ENCODE peak calls at places on chromosomes 3 and 15, in seven cellular contexts. One of them, this sample, is unnamed. For H3K36me3 and H3K27me3, the result is how much of the 10 kb centered on the place peaks cover.

GRCh38 chr3:67630666-67631362 is 23.6 kb downstream of the SUCLG2 start:
- DNase-seq in lower lobe of right lung: no peak
- DNase-seq in endodermal cell: no peak
- DNase-seq in GM23338: peak
- DNase-seq in CD8-positive, alpha-beta memory T cell: no peak
- DNase-seq in hepatocyte: no peak
- DNase-seq in IMR-90: no peak
- DNase-seq in this sample: peak

GRCh38 chr3:57840445-57840844 is 84.3 kb downstream of the SLMAP start:
- DNase-seq in endodermal cell: no peak
- DNase-seq in CD8-positive, alpha-beta memory T cell: no peak
- DNase-seq in lower lobe of right lung: no peak
- DNase-seq in IMR-90: no peak
- DNase-seq in hepatocyte: no peak
- DNase-seq in GM23338: no peak
- DNase-seq in this sample: no peak

GRCh38 chr3:27720899-27721716 is 1.0 kb downstream of the EOMES start:
- DNase-seq in GM23338: peak
- DNase-seq in IMR-90: no peak
- DNase-seq in hepatocyte: no peak
- DNase-seq in lower lobe of right lung: no peak
- DNase-seq in CD8-positive, alpha-beta memory T cell: no peak
- DNase-seq in endodermal cell: peak
- DNase-seq in this sample: peak

GRCh38 chr3:88807471-88808090 is 299.8 kb upstream of the EPHA3 start:
- DNase-seq in hepatocyte: no peak
- DNase-seq in GM23338: no peak
- DNase-seq in IMR-90: peak
- DNase-seq in endodermal cell: peak
- DNase-seq in CD8-positive, alpha-beta memory T cell: no peak
- DNase-seq in lower lobe of right lung: no peak
- DNase-seq in this sample: no peak

GRCh38 chr3:195895900-195896360 is 12.4 kb downstream of the TNK2 start:
- DNase-seq in lower lobe of right lung: peak
- DNase-seq in hepatocyte: peak
- DNase-seq in endodermal cell: peak
- DNase-seq in GM23338: peak
- DNase-seq in CD8-positive, alpha-beta memory T cell: peak
- DNase-seq in IMR-90: no peak
- DNase-seq in this sample: peak

GRCh38 chr3:120907659-120908029 is 361 bp upstream of the STXBP5L start:
- DNase-seq in endodermal cell: no peak
- DNase-seq in lower lobe of right lung: no peak
- DNase-seq in GM23338: no peak
- DNase-seq in IMR-90: no peak
- DNase-seq in hepatocyte: no peak
- DNase-seq in CD8-positive, alpha-beta memory T cell: no peak
- DNase-seq in this sample: no peak

GRCh38 chr3:8996216-8996615 is 32.9 kb upstream of the RAD18 start:
- DNase-seq in hepatocyte: no peak
- DNase-seq in lower lobe of right lung: no peak
- DNase-seq in CD8-positive, alpha-beta memory T cell: no peak
- DNase-seq in GM23338: no peak
- DNase-seq in endodermal cell: no peak
- DNase-seq in IMR-90: no peak
- DNase-seq in this sample: no peak

GRCh38 chr3:8994226-8994625 is 31.0 kb upstream of the RAD18 start:
- DNase-seq in lower lobe of right lung: no peak
- DNase-seq in endodermal cell: no peak
- DNase-seq in hepatocyte: no peak
- DNase-seq in GM23338: no peak
- DNase-seq in CD8-positive, alpha-beta memory T cell: no peak
- DNase-seq in IMR-90: no peak
- DNase-seq in this sample: no peak

GRCh38 chr3:143081844-143082778 is 37.5 kb upstream of the CHST2 start:
- DNase-seq in lower lobe of right lung: no peak
- DNase-seq in GM23338: no peak
- DNase-seq in endodermal cell: no peak
- DNase-seq in IMR-90: no peak
- DNase-seq in CD8-positive, alpha-beta memory T cell: no peak
- DNase-seq in hepatocyte: no peak
- DNase-seq in this sample: no peak

GRCh38 chr3:143330316-143330868 is 210.8 kb downstream of the CHST2 start:
- DNase-seq in hepatocyte: no peak
- DNase-seq in endodermal cell: no peak
- DNase-seq in GM23338: no peak
- DNase-seq in lower lobe of right lung: no peak
- DNase-seq in CD8-positive, alpha-beta memory T cell: no peak
- DNase-seq in IMR-90: no peak
- DNase-seq in this sample: no peak

GRCh38 chr15:38672814-38673292 is 108.2 kb upstream of the RASGRP1 start:
- DNase-seq in endodermal cell: no peak
- DNase-seq in hepatocyte: no peak
- DNase-seq in CD8-positive, alpha-beta memory T cell: no peak
- DNase-seq in lower lobe of right lung: no peak
- DNase-seq in GM23338: no peak
- DNase-seq in IMR-90: no peak
- DNase-seq in this sample: no peak

GRCh38 chr15:31302029-31302657 is 24.5 kb upstream of the KLF13 start:
- DNase-seq in IMR-90: no peak
- DNase-seq in endodermal cell: peak
- DNase-seq in CD8-positive, alpha-beta memory T cell: no peak
- DNase-seq in lower lobe of right lung: no peak
- DNase-seq in GM23338: no peak
- DNase-seq in hepatocyte: no peak
- DNase-seq in this sample: no peak

GRCh38 chr15:65767264-65767595 is 24.9 kb downstream of the DENND4A start:
- DNase-seq in lower lobe of right lung: no peak
- DNase-seq in IMR-90: no peak
- DNase-seq in CD8-positive, alpha-beta memory T cell: no peak
- DNase-seq in GM23338: no peak
- DNase-seq in endodermal cell: no peak
- DNase-seq in hepatocyte: no peak
- DNase-seq in this sample: no peak

GRCh38 chr3:51933471-51934138 is 8.1 kb downstream of the RRP9 start:
- DNase-seq in GM23338: no peak
- DNase-seq in IMR-90: no peak
- DNase-seq in endodermal cell: no peak
- DNase-seq in hepatocyte: no peak
- DNase-seq in lower lobe of right lung: no peak
- DNase-seq in CD8-positive, alpha-beta memory T cell: no peak
- DNase-seq in this sample: peak

GRCh38 chr15:96338772-96339661 is 8.5 kb downstream of the NR2F2 start:
- DNase-seq in GM23338: peak
- DNase-seq in IMR-90: no peak
- DNase-seq in endodermal cell: peak
- DNase-seq in CD8-positive, alpha-beta memory T cell: no peak
- DNase-seq in lower lobe of right lung: no peak
- DNase-seq in hepatocyte: no peak
- DNase-seq in this sample: peak

GRCh38 chr3:46857485-46858341 is 5.5 kb downstream of the MYL3 start:
- DNase-seq in CD8-positive, alpha-beta memory T cell: peak
- DNase-seq in IMR-90: no peak
- DNase-seq in lower lobe of right lung: peak
- DNase-seq in endodermal cell: peak
- DNase-seq in GM23338: no peak
- DNase-seq in hepatocyte: no peak
- DNase-seq in this sample: no peak

GRCh38 chr3:26807272-26807671 is 184.7 kb downstream of the LRRC3B start:
- DNase-seq in endodermal cell: peak
- DNase-seq in GM23338: no peak
- DNase-seq in lower lobe of right lung: no peak
- DNase-seq in hepatocyte: no peak
- DNase-seq in CD8-positive, alpha-beta memory T cell: no peak
- DNase-seq in IMR-90: no peak
- DNase-seq in this sample: no peak

GRCh38 chr15:63915888-63916731 is 82.4 kb upstream of the HERC1 start:
- DNase-seq in IMR-90: peak
- DNase-seq in hepatocyte: no peak
- DNase-seq in CD8-positive, alpha-beta memory T cell: no peak
- DNase-seq in endodermal cell: peak
- DNase-seq in lower lobe of right lung: no peak
- DNase-seq in GM23338: peak
- DNase-seq in this sample: peak

GRCh38 chr15:95864467-95864886 is 466.0 kb upstream of the NR2F2 start:
- DNase-seq in CD8-positive, alpha-beta memory T cell: peak
- DNase-seq in lower lobe of right lung: no peak
- DNase-seq in IMR-90: no peak
- DNase-seq in hepatocyte: no peak
- DNase-seq in GM23338: no peak
- DNase-seq in endodermal cell: no peak
- DNase-seq in this sample: no peak

GRCh38 chr3:151268267-151269235 is 9.8 kb downstream of the P2RY14 start:
- DNase-seq in hepatocyte: no peak
- DNase-seq in endodermal cell: no peak
- DNase-seq in IMR-90: peak
- DNase-seq in CD8-positive, alpha-beta memory T cell: peak
- DNase-seq in GM23338: no peak
- DNase-seq in lower lobe of right lung: no peak
- DNase-seq in this sample: no peak

GRCh38 chr3:126304704-126305103 is 52.5 kb downstream of the KLF15 start:
- DNase-seq in endodermal cell: no peak
- DNase-seq in CD8-positive, alpha-beta memory T cell: no peak
- DNase-seq in hepatocyte: no peak
- DNase-seq in lower lobe of right lung: no peak
- DNase-seq in IMR-90: peak
- DNase-seq in GM23338: no peak
- DNase-seq in this sample: no peak

GRCh38 chr3:114498779-114499370 is 205.0 kb downstream of the TIGIT start:
- DNase-seq in lower lobe of right lung: no peak
- DNase-seq in IMR-90: peak
- DNase-seq in GM23338: no peak
- DNase-seq in endodermal cell: no peak
- DNase-seq in hepatocyte: peak
- DNase-seq in CD8-positive, alpha-beta memory T cell: no peak
- DNase-seq in this sample: no peak

GRCh38 chr15:38670142-38671002 is 105.8 kb upstream of the RASGRP1 start:
- DNase-seq in CD8-positive, alpha-beta memory T cell: peak
- DNase-seq in GM23338: no peak
- DNase-seq in IMR-90: no peak
- DNase-seq in hepatocyte: no peak
- DNase-seq in lower lobe of right lung: no peak
- DNase-seq in endodermal cell: no peak
- DNase-seq in this sample: no peak

GRCh38 chr3:188417329-188417728 is 263.4 kb downstream of the LPP start:
- DNase-seq in hepatocyte: no peak
- DNase-seq in lower lobe of right lung: no peak
- DNase-seq in IMR-90: no peak
- DNase-seq in CD8-positive, alpha-beta memory T cell: no peak
- DNase-seq in endodermal cell: no peak
- DNase-seq in GM23338: no peak
- DNase-seq in this sample: no peak

GRCh38 chr15:63896336-63897115 is 62.8 kb upstream of the HERC1 start:
- DNase-seq in hepatocyte: no peak
- DNase-seq in lower lobe of right lung: no peak
- DNase-seq in endodermal cell: peak
- DNase-seq in CD8-positive, alpha-beta memory T cell: no peak
- DNase-seq in IMR-90: peak
- DNase-seq in GM23338: no peak
- DNase-seq in this sample: no peak

GRCh38 chr3:197022405-197023231 is 7.0 kb downstream of the MELTF start:
- DNase-seq in CD8-positive, alpha-beta memory T cell: peak
- DNase-seq in IMR-90: no peak
- DNase-seq in lower lobe of right lung: no peak
- DNase-seq in endodermal cell: peak
- DNase-seq in hepatocyte: no peak
- DNase-seq in GM23338: no peak
- DNase-seq in this sample: peak

GRCh38 chr3:135516143-135516542 is 449.4 kb upstream of the PPP2R3A start:
- DNase-seq in CD8-positive, alpha-beta memory T cell: no peak
- DNase-seq in GM23338: peak
- DNase-seq in lower lobe of right lung: no peak
- DNase-seq in IMR-90: peak
- DNase-seq in endodermal cell: peak
- DNase-seq in hepatocyte: no peak
- DNase-seq in this sample: peak

GRCh38 chr3:65177879-65178484 is 490.2 kb upstream of the ADAMTS9 start:
- DNase-seq in CD8-positive, alpha-beta memory T cell: no peak
- DNase-seq in lower lobe of right lung: no peak
- DNase-seq in IMR-90: no peak
- DNase-seq in endodermal cell: no peak
- DNase-seq in hepatocyte: no peak
- DNase-seq in GM23338: no peak
- DNase-seq in this sample: no peak

GRCh38 chr3:184620101-184620798 is 58.7 kb downstream of the EPHB3 start:
- DNase-seq in CD8-positive, alpha-beta memory T cell: no peak
- DNase-seq in GM23338: no peak
- DNase-seq in endodermal cell: no peak
- DNase-seq in IMR-90: peak
- DNase-seq in lower lobe of right lung: no peak
- DNase-seq in hepatocyte: peak
- DNase-seq in this sample: no peak

GRCh38 chr3:38564631-38565338 is 68.6 kb downstream of the EXOG start:
- DNase-seq in hepatocyte: no peak
- DNase-seq in lower lobe of right lung: peak
- DNase-seq in CD8-positive, alpha-beta memory T cell: peak
- DNase-seq in IMR-90: no peak
- DNase-seq in GM23338: no peak
- DNase-seq in endodermal cell: peak
- DNase-seq in this sample: no peak

GRCh38 chr15:78104119-78104479 is 11.7 kb downstream of the SH2D7 start:
- DNase-seq in lower lobe of right lung: no peak
- DNase-seq in GM23338: no peak
- DNase-seq in endodermal cell: no peak
- DNase-seq in hepatocyte: no peak
- DNase-seq in IMR-90: no peak
- DNase-seq in CD8-positive, alpha-beta memory T cell: no peak
- DNase-seq in this sample: no peak
- H3K4me3 ChIP-seq in lower lobe of right lung: no peak
- H3K4me3 ChIP-seq in GM23338: no peak
- H3K4me3 ChIP-seq in endodermal cell: no peak
- H3K4me3 ChIP-seq in hepatocyte: no peak
- H3K4me3 ChIP-seq in IMR-90: no peak
- H3K4me3 ChIP-seq in CD8-positive, alpha-beta memory T cell: no peak
- H3K4me3 ChIP-seq in this sample: no peak

GRCh38 chr15:42672444-42672843 is 64.5 kb downstream of the CDAN1 start:
- DNase-seq in lower lobe of right lung: no peak
- DNase-seq in endodermal cell: no peak
- DNase-seq in GM23338: no peak
- DNase-seq in IMR-90: no peak
- DNase-seq in hepatocyte: no peak
- DNase-seq in CD8-positive, alpha-beta memory T cell: no peak
- DNase-seq in this sample: no peak
- H3K36me3 ChIP-seq in lower lobe of right lung: half or more
- H3K36me3 ChIP-seq in endodermal cell: under half
- H3K36me3 ChIP-seq in GM23338: under half
- H3K36me3 ChIP-seq in IMR-90: under half
- H3K36me3 ChIP-seq in hepatocyte: under half
- H3K36me3 ChIP-seq in CD8-positive, alpha-beta memory T cell: under half
- H3K36me3 ChIP-seq in this sample: under half

GRCh38 chr15:47184003-47184404 is 533.3 kb upstream of the SEMA6D start:
- DNase-seq in GM23338: peak
- DNase-seq in hepatocyte: peak
- DNase-seq in lower lobe of right lung: no peak
- DNase-seq in endodermal cell: no peak
- DNase-seq in CD8-positive, alpha-beta memory T cell: no peak
- DNase-seq in IMR-90: no peak
- DNase-seq in this sample: peak
- H3K27me3 ChIP-seq in GM23338: half or more
- H3K27me3 ChIP-seq in hepatocyte: under half
- H3K27me3 ChIP-seq in lower lobe of right lung: under half
- H3K27me3 ChIP-seq in endodermal cell: under half
- H3K27me3 ChIP-seq in CD8-positive, alpha-beta memory T cell: under half
- H3K27me3 ChIP-seq in IMR-90: under half
- H3K27me3 ChIP-seq in this sample: half or more

GRCh38 chr3:13281657-13282527 is 138.2 kb downstream of the NUP210 start:
- DNase-seq in endodermal cell: peak
- DNase-seq in CD8-positive, alpha-beta memory T cell: no peak
- DNase-seq in lower lobe of right lung: peak
- DNase-seq in hepatocyte: no peak
- DNase-seq in IMR-90: no peak
- DNase-seq in GM23338: peak
- DNase-seq in this sample: peak
- H3K4me3 ChIP-seq in endodermal cell: peak
- H3K4me3 ChIP-seq in CD8-positive, alpha-beta memory T cell: no peak
- H3K4me3 ChIP-seq in lower lobe of right lung: peak
- H3K4me3 ChIP-seq in hepatocyte: no peak
- H3K4me3 ChIP-seq in IMR-90: no peak
- H3K4me3 ChIP-seq in GM23338: peak
- H3K4me3 ChIP-seq in this sample: peak